ENCODE peak calls at places on chromosome 9, in seven cellular contexts. B is endodermal cell, C is WERI-Rb-1, N is right lobe of liver, U is AG10803, Q is kidney, W is IMR-90. I is an unnamed sample.

GRCh38 chr9:114418053-114418452 is 30.3 kb upstream of the AKNA start:
- DNase-seq in U (no peak), N (no peak), W (no peak), C (no peak), B (no peak), Q (no peak), I (no peak)

GRCh38 chr9:97525451-97525850 is 24.0 kb downstream of the TMOD1 start:
- DNase-seq in Q (no peak), U (peak; percentile 9), B (no peak), N (no peak), W (peak; percentile 64), C (no peak), I (no peak)

GRCh38 chr9:124489222-124489621 is 18.0 kb downstream of the NR5A1 start:
- DNase-seq in U (peak; percentile 67), N (no peak), C (no peak), Q (no peak), W (peak; percentile 7), B (no peak), I (no peak)

GRCh38 chr9:69307446-69308216 is 17.4 kb upstream of the ENTREP1 start:
- DNase-seq in C (no peak), Q (no peak), B (peak; percentile 80), N (no peak), U (peak; percentile 87), W (peak; percentile 55), I (no peak)

GRCh38 chr9:1005043-1005667 is 28.7 kb downstream of the DMRT3 start:
- DNase-seq in N (no peak), Q (no peak), B (peak; percentile 68), C (peak; percentile 50), U (peak; percentile 62), W (peak; percentile 47), I (no peak)

GRCh38 chr9:18707489-18708210 is 233.7 kb downstream of the ADAMTSL1 start:
- DNase-seq in U (peak; percentile 56), B (no peak), C (no peak), W (no peak), N (no peak), Q (no peak), I (no peak)

GRCh38 chr9:38422555-38423245 is 1.6 kb downstream of the IGFBPL1 start:
- DNase-seq in C (no peak), B (peak; percentile 50), N (no peak), W (no peak), U (no peak), Q (no peak), I (no peak)

GRCh38 chr9:137543237-137543963 is 6.8 kb downstream of the PNPLA7 start:
- DNase-seq in N (no peak), Q (peak; percentile 63), B (no peak), U (no peak), C (no peak), W (no peak), I (no peak)

GRCh38 chr9:110114888-110115259 is 93.1 kb downstream of the C9orf152 start:
- DNase-seq in Q (no peak), U (no peak), N (no peak), W (peak; percentile 44), B (no peak), C (peak; percentile 39), I (no peak)

GRCh38 chr9:20526500-20527319 is 95.6 kb downstream of the MLLT3 start:
- DNase-seq in U (peak; percentile 44), N (no peak), B (no peak), W (peak; percentile 44), C (no peak), Q (no peak), I (no peak)

GRCh38 chr9:119963258-119963797 is 594.1 kb upstream of the BRINP1 start:
- DNase-seq in C (no peak), N (no peak), U (peak; percentile 99), Q (peak; percentile 75), W (peak; percentile 78), B (peak; percentile 91), I (no peak)

GRCh38 chr9:110130211-110130610 is 77.7 kb downstream of the C9orf152 start:
- DNase-seq in B (no peak), Q (no peak), C (no peak), W (no peak), N (no peak), U (no peak), I (no peak)

DNA sequence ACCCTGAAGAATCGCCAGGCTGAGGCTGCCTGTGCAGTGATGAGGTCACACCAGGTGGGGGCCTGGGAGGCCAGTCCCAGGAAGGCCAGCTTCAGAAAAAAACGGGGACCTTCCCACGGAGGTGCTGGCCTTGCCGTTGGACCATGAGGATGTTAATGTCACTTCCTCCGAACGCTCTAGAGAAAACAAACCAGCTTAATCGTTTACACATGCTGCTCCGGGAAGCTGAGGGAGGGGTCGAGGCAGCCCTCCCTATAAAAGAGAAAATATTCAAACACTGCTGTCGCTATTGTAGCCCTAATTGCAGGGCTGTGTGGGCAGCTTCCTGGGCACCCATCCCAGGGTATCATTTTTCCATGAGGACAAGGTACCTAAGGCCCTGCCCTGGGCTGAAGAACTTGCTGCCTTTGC is 27.0 kb downstream of the PTGES start:
- DNase-seq in U (peak; percentile 61), Q (no peak), N (no peak), B (no peak), C (no peak), W (peak; percentile 58), I (no peak)
- TF ChIP-seq CTCF in U (no peak), Q (no peak), N (no peak), B (no peak), C (no peak), W (peak; percentile 2), I (no peak)

GRCh38 chr9:94167055-94167346 is 82.7 kb downstream of the PTPDC1 start:
- DNase-seq in N (no peak), Q (no peak), B (no peak), U (no peak), C (no peak), W (no peak), I (no peak)

GRCh38 chr9:94167376-94167775 is 83.1 kb downstream of the PTPDC1 start:
- DNase-seq in C (no peak), B (no peak), Q (no peak), N (no peak), U (no peak), W (no peak), I (no peak)

GRCh38 chr9:94164756-94165549 is 80.7 kb downstream of the PTPDC1 start:
- DNase-seq in W (no peak), B (no peak), Q (no peak), U (no peak), N (no peak), C (no peak), I (no peak)

GRCh38 chr9:94165592-94166236 is 81.5 kb downstream of the PTPDC1 start:
- DNase-seq in B (peak; percentile 99), W (peak; percentile 99), C (peak; percentile 99), U (peak; percentile 99), Q (peak; percentile 100), N (peak; percentile 98), I (peak; percentile 94)

DNA sequence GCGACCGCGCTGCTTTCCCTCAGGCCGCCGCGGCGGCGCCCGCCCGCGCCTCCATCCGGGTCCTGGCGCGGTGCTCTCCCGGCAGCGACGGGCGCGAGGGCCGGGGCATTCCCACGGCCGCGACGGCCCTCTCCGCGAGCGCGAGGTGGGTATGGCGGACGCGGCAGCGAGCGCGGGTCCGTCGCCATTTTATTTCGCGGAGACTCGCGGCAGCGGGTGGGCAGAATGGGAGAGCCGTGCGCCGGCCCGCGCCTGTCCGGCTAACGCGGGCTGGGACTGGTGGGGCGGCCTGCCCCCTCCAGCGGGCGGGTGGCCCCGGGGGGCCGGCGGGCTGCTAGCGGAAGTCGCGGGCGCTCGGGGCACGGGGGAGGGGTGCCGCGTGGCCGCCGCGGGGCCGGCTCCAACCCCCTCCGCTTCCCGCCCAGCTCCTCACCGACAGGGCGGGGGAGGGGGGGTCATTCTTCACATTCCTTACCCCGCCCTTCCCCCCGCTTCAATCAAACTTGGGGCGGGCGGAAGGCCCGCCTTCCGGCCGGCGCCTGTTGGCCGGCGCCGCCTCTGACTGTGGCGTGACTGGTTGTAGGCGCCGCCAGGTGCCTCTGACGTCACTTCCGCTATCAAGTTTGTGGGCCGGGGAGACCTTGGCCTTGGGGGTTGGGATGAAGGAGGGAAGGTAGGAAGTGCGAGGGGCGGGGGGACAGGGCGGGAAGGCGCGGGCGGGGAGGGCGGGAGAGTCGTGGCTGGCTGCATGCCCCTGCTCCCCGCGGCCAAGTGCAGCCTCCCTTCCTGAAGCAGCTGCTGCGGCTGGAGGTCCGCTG is 82.2 kb downstream of the PTPDC1 start:
- DNase-seq in U (peak; percentile 99), Q (peak; percentile 99), W (peak; percentile 99), B (peak; percentile 99), C (peak; percentile 100), N (peak; percentile 97), I (peak; percentile 94)
- TF ChIP-seq CTCF in U (no peak), Q (no peak), W (peak; percentile 24), B (peak; percentile 40), C (no peak), N (peak; percentile 3), I (peak; percentile 27)

DNA sequence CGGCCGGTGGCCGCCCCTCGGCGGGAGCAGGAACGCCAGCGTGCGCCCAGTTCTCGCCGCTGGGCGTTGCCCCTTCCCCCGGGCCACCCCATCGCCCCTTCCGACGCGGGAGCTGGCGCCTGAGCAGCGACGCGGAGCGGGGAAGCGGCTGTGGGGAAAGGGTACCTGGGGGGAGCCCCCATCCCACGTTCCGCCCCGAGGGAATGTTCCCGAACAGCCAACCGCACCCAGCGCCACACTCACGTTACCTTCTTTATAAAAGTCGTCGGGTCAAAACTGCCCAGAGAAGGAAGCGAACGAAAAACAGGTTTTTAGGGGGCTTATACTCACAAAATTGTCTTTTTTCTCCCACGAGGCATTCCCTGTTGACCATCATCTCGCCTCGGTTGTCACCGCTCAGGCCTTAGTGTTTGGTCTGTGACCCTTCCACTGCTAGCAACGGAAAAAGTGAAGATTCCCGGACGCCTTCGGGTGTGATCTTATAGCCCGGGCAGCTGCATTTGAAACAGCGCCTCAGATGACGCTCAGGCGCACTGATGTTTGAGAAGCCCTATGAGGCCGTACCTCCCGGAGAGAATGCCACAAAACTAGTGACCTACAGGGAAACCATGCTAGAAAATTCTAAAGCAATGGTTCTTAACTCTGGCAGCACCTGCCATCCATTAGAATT is 472 bp upstream of the GOLM1 start:
- DNase-seq in C (no peak), Q (no peak), W (peak; percentile 57), U (peak; percentile 56), B (peak; percentile 74), N (peak; percentile 65), I (no peak)
- TF ChIP-seq CTCF in C (no peak), Q (peak; percentile 4), W (no peak), U (no peak), B (peak; percentile 30), N (no peak), I (peak; percentile 7)

DNA sequence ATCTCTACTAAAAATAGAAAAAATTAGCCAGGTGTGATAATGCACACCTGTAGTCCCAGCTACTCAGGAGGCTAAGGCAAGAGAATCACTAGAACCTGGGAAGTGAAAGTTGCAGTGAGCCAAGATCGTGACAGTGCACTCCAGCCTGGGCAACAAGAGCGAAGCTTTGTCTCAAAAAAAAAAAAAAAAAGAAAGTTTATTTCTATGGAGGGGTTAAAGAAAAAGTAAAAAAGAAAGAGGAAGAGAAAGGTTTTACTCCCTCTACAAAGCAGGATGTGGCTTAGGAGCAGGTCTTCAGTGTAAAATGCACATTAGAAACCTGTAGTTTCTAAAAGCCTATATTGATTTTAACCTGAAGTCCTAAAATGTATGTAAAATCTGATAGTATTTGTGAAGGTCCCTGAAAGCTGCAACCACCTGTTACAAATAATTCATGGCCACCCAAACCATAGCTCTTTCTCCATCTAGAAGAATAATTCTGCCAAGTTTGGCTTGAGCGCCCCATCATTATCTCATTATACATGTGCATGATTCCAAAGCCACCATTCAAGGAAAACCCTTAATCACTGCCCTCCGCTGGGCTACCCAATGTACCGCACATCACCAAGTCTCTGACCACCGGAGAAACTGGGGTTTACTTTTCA is 3.4 kb downstream of the FNBP1 start:
- DNase-seq in W (no peak), U (no peak), B (no peak), Q (no peak), C (peak; percentile 36), N (no peak), I (no peak)
- TF ChIP-seq CTCF in W (peak; percentile 6), U (no peak), B (peak; percentile 45), Q (no peak), C (peak; percentile 19), N (no peak), I (no peak)